ENCODE peak calls at places on chromosome 1, in nine cellular contexts. F is body of pancreas, M is lung, I is HFF-Myc, J is heart right ventricle, C is fibroblast of villous mesenchyme, Y is upper lobe of right lung, X is tibial nerve, Z is cardiac muscle cell. H is an unnamed sample.

GRCh38 chr1:201509601-201510374 is 2.9 kb upstream of the CSRP1 start:
- DNase-seq in F (no peak), M (no peak), X (no peak), C (no peak), Y (no peak), Z (no peak), I (no peak), J (no peak), H (no peak)

GRCh38 chr1:19529570-19530145 is 44.3 kb upstream of the CAPZB start:
- DNase-seq in I (no peak), J (peak), Y (no peak), M (no peak), F (no peak), Z (no peak), X (no peak), C (peak), H (no peak)

GRCh38 chr1:215710340-215710971 is 143.4 kb downstream of the KCTD3 start:
- DNase-seq in C (peak), Y (no peak), Z (peak), I (peak), M (no peak), F (peak), X (no peak), J (no peak), H (no peak)

GRCh38 chr1:81800741-81801031 is at the start of gene ADGRL2:
- DNase-seq in Y (peak), C (no peak), I (no peak), Z (no peak), F (no peak), J (peak), X (no peak), M (peak), H (no peak)

GRCh38 chr1:228487336-228488106 is at the start of gene RNF187:
- DNase-seq in F (peak), Z (no peak), J (peak), Y (peak), I (no peak), M (peak), C (no peak), X (peak), H (no peak)

GRCh38 chr1:221631551-221631950 is 110.3 kb downstream of the DUSP10 start:
- DNase-seq in I (no peak), F (no peak), Z (no peak), M (no peak), C (no peak), Y (no peak), J (no peak), X (no peak), H (no peak)

GRCh38 chr1:221729771-221730170 is 12.1 kb downstream of the DUSP10 start:
- DNase-seq in Y (no peak), F (no peak), C (peak), I (no peak), J (no peak), M (no peak), Z (no peak), X (no peak), H (no peak)

GRCh38 chr1:222064388-222065201 is 322.7 kb upstream of the DUSP10 start:
- DNase-seq in J (no peak), I (peak), F (no peak), Y (no peak), M (no peak), Z (peak), X (no peak), C (peak), H (peak)

GRCh38 chr1:228778466-228778865 is 43.2 kb downstream of the RHOU start:
- DNase-seq in Y (no peak), J (no peak), M (no peak), F (no peak), C (no peak), I (no peak), X (no peak), Z (no peak), H (no peak)

GRCh38 chr1:42466030-42466429 is 2.9 kb downstream of the CCDC30 start:
- DNase-seq in J (no peak), F (no peak), Y (no peak), Z (no peak), C (no peak), M (no peak), X (no peak), I (no peak), H (no peak)

GRCh38 chr1:78526496-78526895 is 35.7 kb downstream of the PTGFR start:
- DNase-seq in J (no peak), I (no peak), F (no peak), Z (no peak), Y (no peak), X (no peak), M (no peak), C (no peak), H (no peak)

GRCh38 chr1:11654571-11655262 is at the start of gene FBXO44:
- DNase-seq in C (peak), X (peak), J (peak), Z (peak), I (no peak), M (peak), Y (peak), F (peak), H (no peak)

GRCh38 chr1:17233675-17234074 is 15.2 kb upstream of the PADI3 start:
- DNase-seq in M (peak), Z (peak), Y (peak), J (no peak), C (peak), X (no peak), I (peak), F (peak), H (peak)

GRCh38 chr1:171699526-171699925 is 42.3 kb downstream of the VAMP4 start:
- DNase-seq in J (no peak), X (no peak), C (no peak), Y (no peak), F (no peak), M (no peak), Z (no peak), I (no peak), H (no peak)

GRCh38 chr1:67250051-67250653 is 57.5 kb upstream of the IL12RB2 start:
- DNase-seq in F (no peak), J (no peak), X (no peak), I (no peak), Y (no peak), M (no peak), Z (no peak), C (no peak), H (no peak)

GRCh38 chr1:5754079-5754431 is 238.2 kb downstream of the NPHP4 start:
- DNase-seq in F (no peak), Z (no peak), C (no peak), M (no peak), I (no peak), X (peak), J (no peak), Y (no peak), H (no peak)

GRCh38 chr1:225637651-225638199 is 15.2 kb downstream of the ENAH start:
- DNase-seq in J (no peak), Z (no peak), X (no peak), F (no peak), I (no peak), Y (no peak), M (no peak), C (no peak), H (no peak)

GRCh38 chr1:169348356-169349036 is 19.1 kb downstream of the NME7 start:
- DNase-seq in Z (peak), F (peak), I (peak), M (no peak), X (no peak), J (no peak), Y (no peak), C (peak), H (no peak)

GRCh38 chr1:12594966-12595838 is 22.8 kb downstream of the DHRS3 start:
- DNase-seq in C (peak), M (peak), J (peak), X (no peak), Y (peak), I (no peak), F (peak), Z (peak), H (no peak)

GRCh38 chr1:224720216-224720615 is 104.1 kb downstream of the CNIH3 start:
- DNase-seq in X (no peak), Z (no peak), C (no peak), M (no peak), I (no peak), F (no peak), J (no peak), Y (no peak), H (no peak)

DNA sequence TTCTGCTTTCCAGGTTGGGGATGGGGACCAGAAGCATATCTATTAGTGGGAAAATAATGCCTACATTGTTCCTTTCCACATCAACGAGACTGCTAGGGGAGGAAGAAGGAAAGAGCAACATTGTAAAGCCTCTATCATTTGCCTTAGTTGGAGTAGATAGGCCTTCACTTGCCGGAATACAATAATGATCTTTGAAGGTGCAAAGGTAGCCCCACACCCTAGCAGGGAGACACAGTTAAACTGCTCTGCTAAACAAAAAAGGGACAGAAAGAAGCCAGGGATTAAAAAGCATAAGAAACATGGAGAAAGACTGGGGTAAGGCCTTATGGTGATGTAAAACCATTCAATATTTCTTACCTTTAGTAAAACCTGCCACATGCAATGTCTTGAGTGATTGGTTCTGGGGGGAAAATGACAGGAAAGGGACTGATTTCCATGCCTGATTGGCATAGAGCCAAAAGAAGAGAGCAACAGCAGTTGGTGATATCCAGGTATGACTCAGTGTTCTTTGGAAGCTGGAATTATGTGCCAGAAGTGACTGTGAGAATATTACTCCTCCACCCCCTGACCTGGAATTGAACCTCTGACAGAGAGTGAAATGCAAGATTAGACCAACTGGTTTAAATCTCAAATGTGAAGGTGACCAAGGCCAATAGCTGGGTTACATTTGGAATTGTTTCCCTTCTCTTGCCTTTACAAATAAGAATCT is 8.1 kb downstream of the DNASE2B start:
- DNase-seq in Y (no peak), F (no peak), J (no peak), X (no peak), I (no peak), Z (peak), C (peak), M (no peak), H (no peak)
- H3K4me3 ChIP-seq in Y (no peak), F (no peak), J (no peak), X (no peak), I (no peak), Z (no peak), C (no peak), M (no peak), H (no peak)

DNA sequence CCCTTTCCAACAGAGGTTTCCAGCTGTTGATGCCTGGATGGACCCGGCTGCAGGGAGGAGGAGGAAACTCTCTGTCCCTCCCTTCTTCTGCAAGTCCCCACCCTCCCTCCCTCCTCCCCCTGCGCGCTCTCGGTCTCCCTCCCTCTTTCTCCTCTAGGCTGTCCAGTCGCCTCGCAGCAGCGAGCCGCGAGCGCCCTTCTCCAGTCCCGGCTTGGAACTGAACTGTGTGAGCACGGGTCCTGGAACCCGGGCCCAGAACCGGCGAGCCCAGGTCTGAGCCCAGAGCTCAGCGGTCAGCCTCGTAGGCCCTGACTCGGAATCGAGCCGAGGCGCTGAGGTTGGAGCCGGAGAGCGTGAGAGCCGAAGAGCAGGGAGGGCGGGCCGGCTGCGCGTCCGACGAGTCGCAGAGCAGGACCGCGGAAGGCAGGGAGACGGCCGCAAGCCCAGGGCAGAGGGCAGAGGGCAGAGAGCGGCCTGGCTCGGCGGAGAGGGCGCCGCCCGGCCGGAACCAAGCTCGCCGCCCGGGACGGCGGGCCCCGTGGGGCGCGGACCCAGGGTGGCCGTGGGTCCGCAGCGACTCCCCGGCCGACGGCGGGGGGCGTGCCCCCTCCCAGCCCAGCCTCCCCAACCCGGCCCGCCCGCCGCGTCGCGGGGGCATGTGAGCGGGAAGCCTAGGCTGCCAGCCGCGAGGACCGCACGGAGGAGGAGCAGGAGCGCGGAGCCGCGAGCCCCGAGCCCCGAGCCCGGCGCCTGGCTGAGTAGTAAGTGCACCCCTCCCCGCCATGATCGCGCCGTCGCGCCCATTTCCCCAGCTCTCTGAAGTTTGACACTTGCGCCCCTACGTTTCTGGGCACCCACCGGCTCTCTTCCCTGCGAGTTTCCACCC is at the start of gene SOX13:
- DNase-seq in X (peak), M (peak), Z (peak), I (no peak), C (peak), F (peak), Y (peak), J (peak), H (no peak)
- TF ChIP-seq CTCF in X (peak), M (no peak), Z (peak), I (no peak), C (peak), F (peak), Y (peak), J (no peak), H (no peak)

GRCh38 chr1:153546796-153547559 is 1.4 kb upstream of the S100A4 start:
- DNase-seq in I (no peak), C (peak), J (no peak), M (no peak), Z (no peak), F (no peak), Y (peak), X (no peak), H (no peak)
- H3K4me3 ChIP-seq in I (peak), C (no peak), J (no peak), M (no peak), Z (no peak), F (no peak), Y (no peak), X (no peak), H (no peak)

DNA sequence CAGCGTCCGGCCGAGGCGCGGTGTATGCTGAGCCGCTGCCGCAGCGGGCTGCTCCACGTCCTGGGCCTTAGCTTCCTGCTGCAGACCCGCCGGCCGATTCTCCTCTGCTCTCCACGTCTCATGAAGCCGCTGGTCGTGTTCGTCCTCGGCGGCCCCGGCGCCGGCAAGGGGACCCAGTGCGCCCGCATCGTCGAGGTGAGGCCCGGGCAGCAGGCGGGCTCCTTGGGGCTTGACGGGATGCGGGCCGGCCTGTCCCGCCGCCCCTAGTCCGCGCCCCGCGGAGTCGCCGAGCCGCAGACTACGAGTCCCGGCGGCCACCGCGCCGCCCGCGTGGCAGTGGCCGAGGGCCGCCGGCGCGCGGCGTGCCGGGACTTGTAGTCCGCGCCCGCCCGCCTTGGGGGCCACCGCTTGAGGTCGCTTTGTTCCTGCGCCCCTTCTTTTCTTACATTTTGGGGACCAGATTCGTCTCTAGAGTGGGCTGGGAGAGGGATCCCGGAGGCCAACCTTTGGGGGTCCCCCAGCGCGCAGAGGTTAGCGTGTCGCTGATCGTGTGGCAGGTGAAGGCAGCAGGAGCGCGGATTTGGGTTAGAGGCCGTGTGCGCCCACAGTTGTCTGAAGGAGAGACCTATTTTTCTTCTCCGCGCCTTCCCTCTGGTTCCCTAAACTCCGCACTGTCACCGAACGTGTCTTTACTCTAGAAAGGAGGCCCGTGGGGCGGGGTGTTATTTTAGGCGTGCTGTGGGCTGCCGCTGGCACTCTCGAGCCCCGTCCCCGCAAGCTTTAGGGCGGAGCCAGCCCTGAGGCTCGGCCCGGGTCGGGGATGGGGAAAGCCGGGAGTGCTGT is 553 bp downstream of the CMPK1 start:
- DNase-seq in M (peak), Y (peak), J (peak), Z (peak), F (peak), X (peak), I (no peak), C (peak), H (no peak)
- TF ChIP-seq CTCF in M (no peak), Y (no peak), J (peak), Z (no peak), F (peak), X (no peak), I (no peak), C (peak), H (peak)